ENCODE peak calls at places on chromosomes 1 and 21, in four cellular contexts. One of them, this sample, is unnamed.

GRCh38 chr1:234756066-234756783 is 146.2 kb upstream of the IRF2BP2 start:
- DNase-seq in PC-9: no peak
- DNase-seq in WERI-Rb-1: no peak
- DNase-seq in esophagus muscularis mucosa: no peak
- DNase-seq in this sample: no peak

GRCh38 chr1:197356723-197357533 is 88.9 kb downstream of the CRB1 start:
- DNase-seq in PC-9: peak; percentile 41
- DNase-seq in WERI-Rb-1: peak; percentile 69
- DNase-seq in esophagus muscularis mucosa: no peak
- DNase-seq in this sample: peak; percentile 22

GRCh38 chr1:234775477-234776246 is 165.7 kb upstream of the IRF2BP2 start:
- DNase-seq in PC-9: peak; percentile 48
- DNase-seq in WERI-Rb-1: no peak
- DNase-seq in esophagus muscularis mucosa: no peak
- DNase-seq in this sample: no peak

GRCh38 chr1:92817986-92818764 is 13.7 kb upstream of the RPL5 start:
- DNase-seq in PC-9: peak; percentile 34
- DNase-seq in WERI-Rb-1: peak; percentile 21
- DNase-seq in esophagus muscularis mucosa: no peak
- DNase-seq in this sample: no peak

GRCh38 chr1:51192213-51192843 is 43.7 kb upstream of the RNF11 start:
- DNase-seq in PC-9: peak; percentile 65
- DNase-seq in WERI-Rb-1: peak; percentile 63
- DNase-seq in esophagus muscularis mucosa: no peak
- DNase-seq in this sample: no peak

GRCh38 chr1:244437108-244437507 is 14.6 kb downstream of the ADSS2 start:
- DNase-seq in PC-9: no peak
- DNase-seq in WERI-Rb-1: no peak
- DNase-seq in esophagus muscularis mucosa: no peak
- DNase-seq in this sample: no peak

GRCh38 chr1:154998818-154999650 is 3.6 kb upstream of the ZBTB7B start:
- DNase-seq in PC-9: no peak
- DNase-seq in WERI-Rb-1: peak; percentile 97
- DNase-seq in esophagus muscularis mucosa: no peak
- DNase-seq in this sample: no peak

GRCh38 chr1:222616535-222616934 is 1.4 kb upstream of the MIA3 start:
- DNase-seq in PC-9: no peak
- DNase-seq in WERI-Rb-1: no peak
- DNase-seq in esophagus muscularis mucosa: no peak
- DNase-seq in this sample: no peak

GRCh38 chr21:29717659-29718058 is 222.1 kb downstream of the GRIK1 start:
- DNase-seq in PC-9: no peak
- DNase-seq in WERI-Rb-1: no peak
- DNase-seq in esophagus muscularis mucosa: no peak
- DNase-seq in this sample: no peak

GRCh38 chr21:16976132-16976666 is 536.6 kb upstream of the CXADR start:
- DNase-seq in PC-9: no peak
- DNase-seq in WERI-Rb-1: no peak
- DNase-seq in esophagus muscularis mucosa: no peak
- DNase-seq in this sample: no peak

GRCh38 chr1:207020016-207020708 is 12.4 kb downstream of the C1orf116 start:
- DNase-seq in PC-9: peak; percentile 90
- DNase-seq in WERI-Rb-1: no peak
- DNase-seq in esophagus muscularis mucosa: peak; percentile 89
- DNase-seq in this sample: peak; percentile 95

GRCh38 chr1:17875882-17876280 is 120.7 kb downstream of the ACTL8 start:
- DNase-seq in PC-9: no peak
- DNase-seq in WERI-Rb-1: no peak
- DNase-seq in esophagus muscularis mucosa: no peak
- DNase-seq in this sample: no peak

GRCh38 chr1:27037518-27037917 is 24.9 kb upstream of the TENT5B start:
- DNase-seq in PC-9: no peak
- DNase-seq in WERI-Rb-1: no peak
- DNase-seq in esophagus muscularis mucosa: no peak
- DNase-seq in this sample: no peak

GRCh38 chr1:202010042-202011015 is at the start of gene ELF3:
- DNase-seq in PC-9: peak; percentile 98
- DNase-seq in WERI-Rb-1: peak; percentile 98
- DNase-seq in esophagus muscularis mucosa: no peak
- DNase-seq in this sample: peak; percentile 87

GRCh38 chr1:53130878-53131589 is 11.4 kb downstream of the SLC1A7 start:
- DNase-seq in PC-9: no peak
- DNase-seq in WERI-Rb-1: peak; percentile 6
- DNase-seq in esophagus muscularis mucosa: no peak
- DNase-seq in this sample: no peak

GRCh38 chr1:147080013-147080661 is 92.1 kb downstream of the PRKAB2 start:
- DNase-seq in PC-9: no peak
- DNase-seq in WERI-Rb-1: peak; percentile 61
- DNase-seq in esophagus muscularis mucosa: no peak
- DNase-seq in this sample: no peak

GRCh38 chr1:230186874-230187273 is 119.8 kb downstream of the GALNT2 start:
- DNase-seq in PC-9: no peak
- DNase-seq in WERI-Rb-1: no peak
- DNase-seq in esophagus muscularis mucosa: no peak
- DNase-seq in this sample: no peak

GRCh38 chr1:230188826-230189225 is 121.8 kb downstream of the GALNT2 start:
- DNase-seq in PC-9: no peak
- DNase-seq in WERI-Rb-1: no peak
- DNase-seq in esophagus muscularis mucosa: peak; percentile 31
- DNase-seq in this sample: no peak

GRCh38 chr1:230185076-230186001 is 118.3 kb downstream of the GALNT2 start:
- DNase-seq in PC-9: no peak
- DNase-seq in WERI-Rb-1: no peak
- DNase-seq in esophagus muscularis mucosa: peak; percentile 77
- DNase-seq in this sample: no peak

GRCh38 chr1:230186003-230186863 is 119.2 kb downstream of the GALNT2 start:
- DNase-seq in PC-9: peak; percentile 70
- DNase-seq in WERI-Rb-1: no peak
- DNase-seq in esophagus muscularis mucosa: peak; percentile 92
- DNase-seq in this sample: peak; percentile 92

GRCh38 chr1:230187290-230187689 is 120.3 kb downstream of the GALNT2 start:
- DNase-seq in PC-9: no peak
- DNase-seq in WERI-Rb-1: no peak
- DNase-seq in esophagus muscularis mucosa: no peak
- DNase-seq in this sample: no peak
- H3K27ac ChIP-seq in PC-9: no peak overlapping the region
- H3K27ac ChIP-seq in WERI-Rb-1: no peak overlapping the region
- H3K27ac ChIP-seq in esophagus muscularis mucosa: no peak overlapping the region
- H3K27ac ChIP-seq in this sample: no peak overlapping the region

DNA sequence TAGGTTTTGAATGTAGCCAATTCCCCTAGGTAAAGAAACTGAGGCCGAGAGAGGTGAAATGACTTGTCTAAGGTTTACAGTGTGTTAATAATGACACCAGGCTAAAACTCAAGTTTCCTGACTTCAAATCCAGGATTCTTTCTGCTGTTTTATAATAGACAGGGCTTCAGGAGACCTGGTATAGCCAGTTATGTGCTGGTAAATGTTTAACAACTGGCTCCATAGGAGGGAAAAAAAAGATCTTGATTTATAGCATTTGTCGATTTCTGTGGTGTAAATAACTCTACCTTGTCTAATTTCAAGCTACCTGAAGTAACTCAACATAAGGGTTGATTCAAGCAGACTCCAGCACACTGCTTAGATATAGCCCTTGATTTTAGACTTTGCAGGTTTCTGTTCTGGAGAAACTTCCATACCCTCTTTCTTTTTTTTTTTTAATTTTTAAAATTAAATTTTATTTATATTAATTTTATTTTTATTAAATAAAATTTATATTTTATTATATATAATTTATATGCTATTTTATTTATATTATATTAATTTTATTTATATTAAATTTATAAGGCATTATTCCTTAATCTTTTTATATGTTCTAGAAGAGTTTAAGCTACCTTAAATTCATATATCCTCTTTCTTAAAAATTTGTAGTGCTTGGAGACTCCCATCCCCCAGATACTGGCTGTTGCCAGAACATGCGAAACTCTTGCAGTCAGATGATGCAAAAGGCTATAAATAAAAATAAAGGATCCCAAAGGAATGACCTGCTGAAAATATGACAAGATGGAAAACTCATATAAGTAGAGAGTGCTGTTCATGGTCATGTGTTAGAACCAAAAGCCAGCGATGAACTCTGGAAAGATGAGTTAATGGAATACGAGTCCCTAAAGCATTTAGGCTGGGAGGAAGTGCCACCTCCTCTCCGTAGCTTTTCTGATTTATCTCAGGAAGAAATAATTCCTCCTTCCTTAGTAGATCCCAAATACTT is 35.4 kb upstream of the SRSF10 start:
- DNase-seq in PC-9: no peak
- DNase-seq in WERI-Rb-1: no peak
- DNase-seq in esophagus muscularis mucosa: no peak
- DNase-seq in this sample: no peak
- H3K27ac ChIP-seq in PC-9: no peak overlapping the region
- H3K27ac ChIP-seq in WERI-Rb-1: no peak overlapping the region
- H3K27ac ChIP-seq in esophagus muscularis mucosa: peak overlapping the region; percentile 93
- H3K27ac ChIP-seq in this sample: no peak overlapping the region

GRCh38 chr1:157382351-157382750 is 170.0 kb downstream of the FCRL5 start:
- DNase-seq in PC-9: no peak
- DNase-seq in WERI-Rb-1: no peak
- DNase-seq in esophagus muscularis mucosa: no peak
- DNase-seq in this sample: no peak
- H3K27ac ChIP-seq in PC-9: no peak overlapping the region
- H3K27ac ChIP-seq in WERI-Rb-1: no peak overlapping the region
- H3K27ac ChIP-seq in esophagus muscularis mucosa: no peak overlapping the region
- H3K27ac ChIP-seq in this sample: no peak overlapping the region

GRCh38 chr1:229130028-229130668 is 140.8 kb upstream of the RAB4A start:
- DNase-seq in PC-9: no peak
- DNase-seq in WERI-Rb-1: no peak
- DNase-seq in esophagus muscularis mucosa: no peak
- DNase-seq in this sample: no peak
- H3K27ac ChIP-seq in PC-9: no peak overlapping the region
- H3K27ac ChIP-seq in WERI-Rb-1: no peak overlapping the region
- H3K27ac ChIP-seq in esophagus muscularis mucosa: no peak overlapping the region
- H3K27ac ChIP-seq in this sample: no peak overlapping the region

GRCh38 chr1:2417833-2418225 is 5.5 kb upstream of the PEX10 start:
- DNase-seq in PC-9: no peak
- DNase-seq in WERI-Rb-1: no peak
- DNase-seq in esophagus muscularis mucosa: no peak
- DNase-seq in this sample: no peak

GRCh38 chr1:2415801-2416208 is 3.4 kb upstream of the PEX10 start:
- DNase-seq in PC-9: no peak
- DNase-seq in WERI-Rb-1: no peak
- DNase-seq in esophagus muscularis mucosa: no peak
- DNase-seq in this sample: no peak

GRCh38 chr1:2417083-2417832 is 4.9 kb upstream of the PEX10 start:
- DNase-seq in PC-9: no peak
- DNase-seq in WERI-Rb-1: no peak
- DNase-seq in esophagus muscularis mucosa: no peak
- DNase-seq in this sample: no peak

GRCh38 chr1:2415337-2415736 is 3.0 kb upstream of the PEX10 start:
- DNase-seq in PC-9: no peak
- DNase-seq in WERI-Rb-1: no peak
- DNase-seq in esophagus muscularis mucosa: no peak
- DNase-seq in this sample: no peak

DNA sequence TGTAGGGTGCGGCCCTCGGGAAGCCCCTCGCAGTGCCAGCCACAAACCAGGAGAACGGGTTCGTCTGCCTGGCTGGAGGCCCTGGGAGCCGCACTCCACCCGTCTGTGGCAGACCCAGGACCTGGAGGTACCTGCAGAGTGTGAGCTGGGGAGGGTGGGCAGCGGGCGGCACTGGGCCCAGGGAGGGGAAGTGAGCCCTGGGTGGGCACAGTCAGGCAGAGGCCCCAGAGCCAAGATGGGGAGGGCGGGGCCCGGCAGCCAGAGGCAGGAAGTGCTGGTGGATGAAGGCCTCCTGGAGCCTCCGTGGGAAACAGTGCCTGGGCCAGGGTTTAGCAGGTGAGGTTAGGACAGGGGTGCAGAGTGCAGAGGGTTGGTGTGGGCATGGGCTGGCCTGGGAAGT is 4.0 kb upstream of the PEX10 start:
- DNase-seq in PC-9: peak; percentile 47
- DNase-seq in WERI-Rb-1: no peak
- DNase-seq in esophagus muscularis mucosa: no peak
- DNase-seq in this sample: no peak
- H3K27ac ChIP-seq in PC-9: no peak overlapping the region
- H3K27ac ChIP-seq in WERI-Rb-1: no peak overlapping the region
- H3K27ac ChIP-seq in esophagus muscularis mucosa: no peak overlapping the region
- H3K27ac ChIP-seq in this sample: peak overlapping the region; percentile 44

GRCh38 chr1:167871331-167871730 is 42.6 kb downstream of the ADCY10 start:
- DNase-seq in PC-9: no peak
- DNase-seq in WERI-Rb-1: no peak
- DNase-seq in esophagus muscularis mucosa: no peak
- DNase-seq in this sample: no peak
- H3K27ac ChIP-seq in PC-9: no peak overlapping the region
- H3K27ac ChIP-seq in WERI-Rb-1: no peak overlapping the region
- H3K27ac ChIP-seq in esophagus muscularis mucosa: no peak overlapping the region
- H3K27ac ChIP-seq in this sample: no peak overlapping the region

This sample was measured in epithelial cell of prostate.